ENCODE peak calls at places on chromosomes 5 and 9, in ten cellular contexts. X, E, G, V, U, Z, Q, L, W and N are unnamed samples.
A peak's percentile ranks its signal among the peaks of the same experiment; 100 is the strongest.

GRCh38 chr5:136113606-136114005 is 19.0 kb upstream of the SMAD5 start:
- DNase-seq in X (no peak), Z (no peak), Q (no peak), U (no peak), W (no peak), L (no peak), E (no peak), G (no peak), V (no peak), N (no peak)

GRCh38 chr9:114112325-114112724 is 13.2 kb upstream of the KIF12 start:
- DNase-seq in X (no peak), W (no peak), Z (no peak), V (peak; percentile 5), E (no peak), G (no peak), Q (no peak), L (no peak), U (no peak), N (no peak)

GRCh38 chr5:140134277-140134935 is 8.7 kb downstream of the IGIP start:
- DNase-seq in U (no peak), Z (no peak), E (no peak), X (no peak), V (no peak), W (no peak), Q (no peak), L (no peak), G (no peak), N (no peak)

GRCh38 chr5:105952875-105953274 is 1717.9 kb downstream of the EFNA5 start:
- DNase-seq in G (no peak), W (peak; percentile 84), U (peak; percentile 49), Z (no peak), Q (peak; percentile 96), E (no peak), X (no peak), L (no peak), V (no peak), N (no peak)

GRCh38 chr5:91306497-91306896 is 76.6 kb downstream of the ARRDC3 start:
- DNase-seq in W (peak; percentile 16), X (no peak), Q (peak; percentile 28), G (no peak), V (no peak), E (no peak), L (no peak), U (peak; percentile 27), Z (no peak), N (no peak)

GRCh38 chr9:114114364-114114763 is 15.3 kb upstream of the KIF12 start:
- DNase-seq in V (no peak), U (no peak), E (no peak), L (no peak), Z (no peak), X (no peak), G (no peak), W (no peak), Q (no peak), N (no peak)

GRCh38 chr9:79023134-79023577 is 548.6 kb upstream of the TLE4 start:
- DNase-seq in U (peak; percentile 69), Q (peak; percentile 34), L (no peak), X (no peak), E (no peak), Z (peak; percentile 50), G (no peak), V (no peak), W (peak; percentile 86), N (no peak)

GRCh38 chr5:157059093-157059539 is at the start of gene HAVCR1:
- DNase-seq in Z (peak; percentile 85), E (no peak), W (no peak), L (no peak), X (no peak), G (no peak), U (no peak), Q (no peak), V (no peak), N (no peak)

GRCh38 chr9:88586452-88586851 is 51.5 kb downstream of the NXNL2 start:
- DNase-seq in V (no peak), X (no peak), W (peak; percentile 42), Z (no peak), G (no peak), U (no peak), E (no peak), Q (no peak), L (no peak), N (no peak)

GRCh38 chr9:88583901-88584596 is 49.1 kb downstream of the NXNL2 start:
- DNase-seq in U (peak; percentile 45), Z (no peak), E (peak; percentile 34), V (no peak), L (no peak), W (peak; percentile 65), G (no peak), X (no peak), Q (no peak), N (no peak)

GRCh38 chr9:88587885-88588628 is 53.1 kb downstream of the NXNL2 start:
- DNase-seq in X (no peak), Z (no peak), W (no peak), U (no peak), Q (no peak), V (no peak), E (no peak), G (no peak), L (no peak), N (no peak)

GRCh38 chr9:88589656-88590055 is 54.7 kb downstream of the NXNL2 start:
- DNase-seq in L (no peak), Z (no peak), G (no peak), U (no peak), W (no peak), X (no peak), E (no peak), Q (no peak), V (no peak), N (no peak)

DNA sequence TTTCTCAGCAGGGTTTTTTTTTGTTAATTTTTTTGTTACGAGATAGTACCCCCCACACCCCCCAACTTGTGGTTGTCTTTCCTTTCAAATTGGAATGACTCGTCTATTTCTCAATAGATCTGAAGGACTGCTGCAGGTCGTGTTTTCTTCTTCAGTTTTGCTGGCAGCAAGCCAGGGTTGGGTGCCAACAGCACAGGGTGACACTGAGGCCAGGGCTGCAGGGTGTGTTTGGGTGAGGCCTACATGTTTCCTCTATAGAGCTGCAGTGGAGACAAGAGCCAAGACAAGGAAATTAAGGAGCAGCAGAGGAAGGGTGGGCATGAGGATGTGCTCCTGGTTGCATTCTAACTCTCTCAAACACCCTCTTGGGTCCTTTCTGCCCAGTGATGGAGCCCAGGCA is 52.2 kb downstream of the NXNL2 start:
- DNase-seq in Q (no peak), Z (no peak), U (no peak), L (no peak), G (no peak), W (no peak), V (no peak), X (no peak), E (no peak), N (no peak)
- H3K27ac ChIP-seq in Q (no peak overlapping the region), Z (no peak overlapping the region), U (no peak overlapping the region), L (no peak overlapping the region), G (no peak overlapping the region), W (no peak overlapping the region), V (no peak overlapping the region), X (no peak overlapping the region), E (no peak overlapping the region), N (no peak overlapping the region)

GRCh38 chr9:89608646-89609335 is 4.0 kb downstream of the GADD45G start:
- DNase-seq in G (no peak), V (no peak), X (no peak), Q (no peak), L (no peak), E (no peak), Z (no peak), U (no peak), W (no peak), N (no peak)

GRCh38 chr9:89604463-89605180 is at the start of gene GADD45G:
- DNase-seq in Q (peak; percentile 95), Z (peak; percentile 51), W (peak; percentile 81), L (peak; percentile 88), X (peak; percentile 93), U (peak; percentile 87), E (peak; percentile 95), V (peak; percentile 95), G (peak; percentile 83), N (peak; percentile 91)

GRCh38 chr9:89606049-89606481 is 1.3 kb downstream of the GADD45G start:
- DNase-seq in G (peak; percentile 22), V (peak; percentile 86), Q (peak; percentile 84), W (peak; percentile 71), E (peak; percentile 76), U (peak; percentile 81), Z (peak; percentile 28), X (peak; percentile 84), L (peak; percentile 81), N (peak; percentile 85)

GRCh38 chr9:89605181-89606048 is 603 bp downstream of the GADD45G start:
- DNase-seq in Z (no peak), G (peak; percentile 46), W (peak; percentile 39), Q (peak; percentile 60), X (peak; percentile 71), V (peak; percentile 68), L (peak; percentile 68), U (peak; percentile 50), E (peak; percentile 67), N (peak; percentile 73)

DNA sequence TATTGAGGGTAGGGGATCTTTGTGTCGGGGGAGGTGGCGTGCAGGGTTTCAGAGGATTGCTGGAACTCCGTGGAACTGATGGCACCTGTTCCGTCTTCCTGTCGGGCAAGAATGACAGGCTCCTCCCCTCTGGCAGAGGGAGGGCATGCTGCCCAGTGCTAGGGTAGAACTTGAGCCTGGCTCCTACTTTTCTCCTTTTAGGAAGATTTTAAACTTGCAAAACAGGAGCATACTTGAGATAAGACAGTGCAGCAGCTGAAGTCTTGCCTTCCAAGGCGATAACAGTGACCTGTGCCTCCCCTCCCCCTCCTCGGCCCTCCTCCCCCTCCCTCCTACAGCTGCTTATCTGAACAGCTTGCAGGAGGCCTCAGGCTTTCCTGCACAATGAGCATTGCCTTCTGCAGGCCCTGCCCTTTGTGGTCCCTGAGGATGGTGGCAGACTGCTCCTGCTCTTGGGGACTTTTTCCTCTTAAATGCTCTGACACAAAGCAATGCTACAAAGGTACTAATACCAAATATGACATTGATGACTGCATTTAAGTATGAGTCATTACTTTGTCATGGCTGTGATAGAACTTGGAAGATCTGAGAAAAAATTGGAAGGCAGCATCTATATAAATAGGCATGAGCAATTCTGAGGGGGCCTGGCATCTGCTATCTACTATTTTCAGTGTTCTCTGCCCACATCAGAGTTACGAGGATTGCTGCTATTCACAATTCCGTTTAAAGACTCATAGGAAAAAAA is 1.9 kb downstream of the GADD45G start:
- DNase-seq in G (no peak), Q (peak; percentile 84), X (peak; percentile 42), E (peak; percentile 62), Z (no peak), W (peak; percentile 7), V (peak; percentile 60), U (peak; percentile 43), L (peak; percentile 55), N (peak; percentile 79)
- H3K27ac ChIP-seq in G (no peak overlapping the region), Q (peak overlapping the region; percentile 76), X (peak overlapping the region; percentile 74), E (peak overlapping the region; percentile 91), Z (peak overlapping the region; percentile 65), W (no peak overlapping the region), V (peak overlapping the region; percentile 94), U (peak overlapping the region; percentile 77), L (peak overlapping the region; percentile 93), N (peak overlapping the region; percentile 86)

DNA sequence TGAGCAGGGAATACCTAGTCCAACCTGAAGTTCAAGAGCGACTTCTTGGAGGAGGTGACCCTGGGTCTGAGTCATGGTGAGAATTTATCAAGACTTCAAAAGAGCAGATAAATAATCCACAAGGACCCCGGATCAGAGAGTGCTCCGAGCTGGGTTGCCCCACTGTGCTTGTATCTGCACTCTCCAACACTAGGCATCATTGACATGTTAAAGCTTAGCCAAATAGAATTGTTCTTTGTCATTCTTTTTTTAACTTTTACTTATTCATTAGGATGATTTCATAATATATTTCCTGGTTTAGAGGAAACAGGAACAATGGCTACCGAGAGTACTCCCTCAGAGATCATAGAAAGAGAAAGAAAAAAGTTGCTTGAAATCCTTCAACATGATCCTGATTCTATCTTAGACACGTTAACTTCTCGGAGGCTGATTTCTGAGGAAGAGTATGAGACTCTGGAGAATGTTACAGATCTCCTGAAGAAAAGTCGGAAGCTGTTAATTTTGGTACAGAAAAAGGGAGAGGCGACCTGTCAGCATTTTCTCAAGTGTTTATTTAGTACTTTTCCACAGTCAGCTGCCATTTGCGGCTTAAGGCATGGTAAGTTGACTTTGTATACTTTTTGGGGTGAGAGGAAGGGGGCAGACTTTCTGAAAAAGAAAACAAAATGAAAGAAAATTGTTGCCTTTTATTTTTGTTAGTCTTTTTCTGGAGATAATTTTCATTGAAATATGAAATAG is at the start of gene CARD6:
- DNase-seq in U (peak; percentile 62), V (no peak), E (no peak), L (no peak), Z (peak; percentile 46), W (peak; percentile 67), Q (peak; percentile 59), X (no peak), G (no peak), N (no peak)
- H3K27ac ChIP-seq in U (no peak within 1 kb of the TSS), V (peak within 1 kb of the TSS; percentile 95), E (peak within 1 kb of the TSS; percentile 65), L (peak within 1 kb of the TSS; percentile 51), Z (peak within 1 kb of the TSS; percentile 87), W (peak within 1 kb of the TSS; percentile 87), Q (peak within 1 kb of the TSS; percentile 13), X (peak within 1 kb of the TSS; percentile 93), G (peak within 1 kb of the TSS; percentile 36), N (peak within 1 kb of the TSS; percentile 30)

GRCh38 chr9:70421020-70421271 is 6.5 kb upstream of the KLF9 start:
- DNase-seq in E (no peak), L (no peak), Q (no peak), X (peak; percentile 39), W (no peak), G (no peak), Z (no peak), U (no peak), V (no peak), N (no peak)
- H3K27ac ChIP-seq in E (peak overlapping the region; percentile 100), L (peak overlapping the region; percentile 100), Q (peak overlapping the region; percentile 100), X (peak overlapping the region; percentile 97), W (peak overlapping the region; percentile 99), G (peak overlapping the region; percentile 97), Z (peak overlapping the region; percentile 98), U (no peak overlapping the region), V (peak overlapping the region; percentile 100), N (peak overlapping the region; percentile 100)